ENCODE peak calls at places on chromosomes 2 and 18, in six cellular contexts. I is glutamatergic neuron, H is head of caudate nucleus, A is iris pigment epithelial cell, B is prostate gland, X is dermis blood vessel endothelial cell. K is an unnamed sample.

GRCh38 chr18:11761553-11761952 is 72.5 kb downstream of the GNAL start:
- DNase-seq in B (no peak), H (peak), X (no peak), I (no peak), A (no peak), K (no peak)

GRCh38 chr2:45610281-45611019 is 617 bp downstream of the SRBD1 start:
- DNase-seq in H (peak), B (peak), A (peak), X (peak), I (peak), K (peak)

GRCh38 chr2:198309081-198309480 is 504.7 kb downstream of the PLCL1 start:
- DNase-seq in X (no peak), H (no peak), A (no peak), B (no peak), I (no peak), K (no peak)

GRCh38 chr2:217995741-217996141 is 7.1 kb downstream of the TNS1 start:
- DNase-seq in H (no peak), I (no peak), B (no peak), X (no peak), A (no peak), K (no peak)

GRCh38 chr2:98617149-98617548 is 8.8 kb downstream of the UNC50 start:
- DNase-seq in A (no peak), X (no peak), I (no peak), B (no peak), H (no peak), K (no peak)

GRCh38 chr18:376307-376706 is 108.5 kb upstream of the THOC1 start:
- DNase-seq in I (no peak), H (no peak), A (no peak), X (peak), B (peak), K (no peak)

GRCh38 chr2:118643286-118643685 is 204.2 kb downstream of the EN1 start:
- DNase-seq in X (no peak), A (no peak), I (no peak), H (no peak), B (no peak), K (no peak)

GRCh38 chr2:172864182-172864581 is 128.5 kb downstream of the RAPGEF4 start:
- DNase-seq in A (peak), H (peak), X (peak), I (peak), B (peak), K (peak)

GRCh38 chr18:45449761-45450227 is 165.5 kb upstream of the SLC14A2 start:
- DNase-seq in X (no peak), I (peak), H (peak), B (no peak), A (peak), K (no peak)

GRCh38 chr18:79791141-79791972 is 6.4 kb upstream of the KCNG2 start:
- DNase-seq in B (peak), X (peak), H (peak), I (no peak), A (peak), K (no peak)

GRCh38 chr2:235501663-235502009 is 7.8 kb downstream of the AGAP1 start:
- DNase-seq in X (no peak), A (no peak), H (no peak), B (no peak), I (no peak), K (no peak)

GRCh38 chr2:98936133-98936916 is at the start of gene CRACDL:
- DNase-seq in X (peak), I (peak), A (peak), B (no peak), H (peak), K (no peak)

GRCh38 chr2:131022731-131023130 is 70.5 kb downstream of the FAM168B start:
- DNase-seq in I (no peak), X (no peak), B (no peak), H (no peak), A (peak), K (no peak)

GRCh38 chr2:168912466-168913170 is 11.5 kb downstream of the G6PC2 start:
- DNase-seq in B (no peak), X (peak), I (peak), H (peak), A (peak), K (no peak)

GRCh38 chr2:218000137-218000536 is 2.7 kb downstream of the TNS1 start:
- DNase-seq in X (no peak), I (no peak), B (no peak), H (no peak), A (peak), K (no peak)

GRCh38 chr2:27544143-27544821 is 38.6 kb upstream of the ZNF512 start:
- DNase-seq in I (no peak), X (no peak), A (no peak), H (no peak), B (no peak), K (no peak)

GRCh38 chr18:35732652-35733051 is 151.1 kb downstream of the GALNT1 start:
- DNase-seq in B (no peak), I (no peak), H (no peak), A (peak), X (no peak), K (no peak)

GRCh38 chr2:240249423-240250149 is 109.1 kb upstream of the OTOS start:
- DNase-seq in X (no peak), I (no peak), A (no peak), H (peak), B (no peak), K (no peak)

GRCh38 chr2:191049728-191050639 is 36.0 kb upstream of the STAT1 start:
- DNase-seq in X (peak), I (no peak), H (no peak), A (peak), B (no peak), K (no peak)

GRCh38 chr2:64467463-64467843 is 13.5 kb downstream of the LGALSL start:
- DNase-seq in B (no peak), X (no peak), H (peak), I (no peak), A (no peak), K (no peak)

GRCh38 chr18:22828171-22828570 is 105.0 kb upstream of the RBBP8 start:
- DNase-seq in X (no peak), A (peak), H (no peak), B (no peak), I (no peak), K (no peak)

GRCh38 chr2:216013080-216013909 is at the start of gene MREG:
- DNase-seq in I (peak), X (peak), B (peak), H (peak), A (peak), K (peak)

GRCh38 chr2:64838817-64839216 is 150.4 kb upstream of the SLC1A4 start:
- DNase-seq in H (no peak), I (no peak), X (peak), B (no peak), A (peak), K (no peak)

K was measured in stimulated activated effector memory CD8-positive, alpha-beta T cell treated with anti-CD3 and anti-CD28 coated beads, Interleukin-12 subunit alpha, Interleukin-12 subunit beta, amount 100 ng/mL, for 72 hours.